ENCODE peak calls at places on chromosomes 1 and 21, in four cellular contexts. I is fibroblast of lung, O is astrocyte of the spinal cord, D is psoas muscle. G is an unnamed sample.

GRCh38 chr1:228862542-228863505 is 127.5 kb downstream of the RHOU start:
- DNase-seq in I (no peak), O (no peak), D (no peak), G (peak)

GRCh38 chr1:234544094-234544579 is 65.2 kb upstream of the TARBP1 start:
- DNase-seq in I (peak), O (peak), D (peak), G (peak)

GRCh38 chr21:41228958-41229357 is 61.0 kb downstream of the BACE2 start:
- DNase-seq in I (no peak), O (no peak), D (no peak), G (no peak)

GRCh38 chr1:145959333-145959732 is 1.5 kb upstream of the LIX1L start:
- DNase-seq in I (no peak), O (no peak), D (no peak), G (no peak)

GRCh38 chr1:241551759-241552638 is 19.8 kb downstream of the KMO start:
- DNase-seq in I (no peak), O (no peak), D (no peak), G (no peak)

GRCh38 chr1:35556494-35557117 is 597 bp downstream of the KIAA0319L start:
- DNase-seq in I (no peak), O (no peak), D (no peak), G (no peak)

GRCh38 chr21:34639882-34640788 is 25.2 kb upstream of the RCAN1 start:
- DNase-seq in I (no peak), O (peak), D (no peak), G (peak)

GRCh38 chr1:146032613-146033219 is 11.2 kb upstream of the HJV start:
- DNase-seq in I (peak), O (peak), D (no peak), G (peak)

GRCh38 chr1:234989019-234989418 is 139.6 kb downstream of the TOMM20 start:
- DNase-seq in I (no peak), O (no peak), D (no peak), G (no peak)

GRCh38 chr1:178057863-178058576 is 35.9 kb upstream of the RASAL2 start:
- DNase-seq in I (peak), O (peak), D (peak), G (peak)

GRCh38 chr1:214474467-214474866 is 76.9 kb downstream of the PTPN14 start:
- DNase-seq in I (no peak), O (no peak), D (no peak), G (no peak)

GRCh38 chr1:160400284-160400645 is at the start of gene VANGL2:
- DNase-seq in I (peak), O (peak), D (peak), G (peak)

GRCh38 chr21:34886554-34887385 is 162.3 kb downstream of the RUNX1 start:
- DNase-seq in I (no peak), O (peak), D (peak), G (peak)

GRCh38 chr1:229059671-229060079 is 211.2 kb upstream of the RAB4A start:
- DNase-seq in I (peak), O (peak), D (no peak), G (peak)

GRCh38 chr1:161379071-161379470 is 11.4 kb upstream of the CFAP126 start:
- DNase-seq in I (no peak), O (no peak), D (no peak), G (peak)

GRCh38 chr1:25056536-25056935 is 126.5 kb upstream of the RUNX3 start:
- DNase-seq in I (no peak), O (no peak), D (no peak), G (no peak)

GRCh38 chr1:229003233-229004031 is 267.5 kb upstream of the RAB4A start:
- DNase-seq in I (no peak), O (no peak), D (peak), G (no peak)

GRCh38 chr1:29800120-29800519 is 563.8 kb downstream of the PTPRU start:
- DNase-seq in I (no peak), O (no peak), D (no peak), G (no peak)

GRCh38 chr1:7301346-7301993 is 469.6 kb upstream of the VAMP3 start:
- DNase-seq in I (peak), O (no peak), D (no peak), G (no peak)

GRCh38 chr1:223259462-223259861 is 104.5 kb downstream of the SUSD4 start:
- DNase-seq in I (no peak), O (no peak), D (no peak), G (no peak)

GRCh38 chr21:44517175-44517899 is 22.7 kb downstream of the KRTAP10-1 start:
- DNase-seq in I (peak), O (no peak), D (peak), G (no peak)

GRCh38 chr1:25568834-25569598 is 25.6 kb downstream of the LDLRAP1 start:
- DNase-seq in I (peak), O (peak), D (peak), G (peak)

GRCh38 chr21:45747802-45748445 is 104.4 kb downstream of the PCBP3 start:
- DNase-seq in I (peak), O (peak), D (no peak), G (no peak)

DNA sequence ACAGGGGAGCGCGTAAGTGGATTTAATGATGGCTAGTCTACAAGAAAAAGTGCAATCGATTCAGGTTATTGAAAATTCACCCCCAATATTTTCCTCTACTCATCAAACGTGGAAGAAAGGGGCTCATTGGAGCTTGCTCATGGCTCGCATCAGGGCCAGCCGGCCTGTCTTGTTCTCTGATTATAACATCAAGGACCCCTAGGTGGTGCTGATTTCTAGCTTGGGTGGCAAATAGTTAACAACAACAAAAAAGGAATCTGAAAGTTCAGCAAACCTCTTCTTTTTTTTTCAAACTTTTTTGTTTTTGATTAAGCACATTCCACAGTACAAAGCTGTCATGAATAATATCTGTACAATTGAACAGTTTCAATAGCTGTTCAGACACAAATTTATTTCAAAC is 35.8 kb upstream of the SOD1 start:
- DNase-seq in I (no peak), O (no peak), D (no peak), G (no peak)
- TF ChIP-seq CTCF in I (peak), O (peak), D (no peak), G (no peak)

GRCh38 chr1:77757616-77758015 is 2.0 kb downstream of the USP33 start:
- DNase-seq in I (peak), O (no peak), D (no peak), G (peak)
- H3K4me3 ChIP-seq in I (peak), O (no peak), D (peak), G (peak)

GRCh38 chr1:26959722-26960624 is at the start of gene KDF1:
- DNase-seq in I (no peak), O (no peak), D (no peak), G (no peak)
- TF ChIP-seq CTCF in I (no peak), O (no peak), D (no peak), G (no peak)

GRCh38 chr1:23422955-23423354 is 1.6 kb downstream of the TCEA3 start:
- DNase-seq in I (no peak), O (no peak), D (no peak), G (no peak)
- H3K4me3 ChIP-seq in I (no peak), O (no peak), D (peak), G (no peak)

GRCh38 chr1:188941986-188942385 is 1535.7 kb downstream of the BRINP3 start:
- DNase-seq in I (no peak), O (no peak), D (no peak), G (no peak)

DNA sequence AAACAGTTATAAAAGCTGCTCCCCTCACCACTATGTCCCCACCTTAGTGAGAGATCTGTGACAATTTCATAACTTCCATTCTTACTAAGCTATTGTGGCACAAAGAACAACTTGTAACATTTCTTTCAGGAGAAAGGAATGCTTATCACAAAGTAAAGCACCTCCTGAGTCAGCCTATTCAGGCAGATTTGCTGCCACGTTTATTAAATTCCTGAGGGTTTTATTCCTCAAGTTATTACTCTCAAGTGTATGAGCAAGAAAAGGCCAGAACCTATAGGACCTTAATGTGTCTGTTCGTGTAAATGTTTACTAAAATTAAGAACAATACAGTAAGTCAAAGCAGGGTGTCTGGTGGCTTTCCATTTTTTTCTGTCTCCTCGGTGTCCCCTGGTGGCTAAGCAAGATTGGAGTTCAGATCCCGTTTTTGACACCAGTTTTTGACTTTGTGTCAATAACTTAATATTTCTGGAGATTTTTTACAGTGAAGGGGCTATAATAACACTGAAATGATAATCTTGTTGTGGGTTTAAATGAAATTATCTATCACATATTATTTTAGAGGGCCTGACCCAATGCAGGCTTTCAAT is 1539.6 kb downstream of the BRINP3 start:
- DNase-seq in I (peak), O (peak), D (no peak), G (no peak)
- TF ChIP-seq CTCF in I (peak), O (peak), D (no peak), G (no peak)

GRCh38 chr1:28118640-28119307 is 30.4 kb upstream of the EYA3 start:
- DNase-seq in I (peak), O (no peak), D (no peak), G (no peak)
- H3K4me3 ChIP-seq in I (no peak), O (no peak), D (no peak), G (no peak)

G was measured in fibroblast of villous mesenchyme.